ENCODE peak calls at places on chromosomes 16 and 17, in six cellular contexts. One of them, this sample, is unnamed. For H3K36me3, the result is how much of the 10 kb centered on the place peaks cover.

GRCh38 chr17:2056221-2057129 is 1.6 kb downstream of the HIC1 start:
- DNase-seq in adrenal gland: no peak
- DNase-seq in HCT116: no peak
- DNase-seq in ascending aorta: no peak
- DNase-seq in right atrium auricular region: no peak
- DNase-seq in IMR-90: peak
- DNase-seq in this sample: peak

GRCh38 chr16:49346459-49346858 is 27.1 kb upstream of the C16orf78 start:
- DNase-seq in adrenal gland: no peak
- DNase-seq in HCT116: no peak
- DNase-seq in ascending aorta: no peak
- DNase-seq in right atrium auricular region: no peak
- DNase-seq in IMR-90: no peak
- DNase-seq in this sample: no peak

GRCh38 chr16:6600167-6600566 is 732.5 kb upstream of the RBFOX1 start:
- DNase-seq in adrenal gland: no peak
- DNase-seq in HCT116: no peak
- DNase-seq in ascending aorta: no peak
- DNase-seq in right atrium auricular region: no peak
- DNase-seq in IMR-90: no peak
- DNase-seq in this sample: no peak

GRCh38 chr17:33580215-33580614 is 287.1 kb upstream of the ASIC2 start:
- DNase-seq in adrenal gland: no peak
- DNase-seq in HCT116: no peak
- DNase-seq in ascending aorta: no peak
- DNase-seq in right atrium auricular region: no peak
- DNase-seq in IMR-90: no peak
- DNase-seq in this sample: no peak

GRCh38 chr17:62950067-62950466 is 16.0 kb upstream of the TANC2 start:
- DNase-seq in adrenal gland: peak
- DNase-seq in HCT116: no peak
- DNase-seq in ascending aorta: peak
- DNase-seq in right atrium auricular region: no peak
- DNase-seq in IMR-90: peak
- DNase-seq in this sample: no peak

GRCh38 chr16:80527297-80527696 is 13.5 kb upstream of the DYNLRB2 start:
- DNase-seq in adrenal gland: peak
- DNase-seq in HCT116: peak
- DNase-seq in ascending aorta: no peak
- DNase-seq in right atrium auricular region: no peak
- DNase-seq in IMR-90: peak
- DNase-seq in this sample: peak

GRCh38 chr16:68399456-68399855 is 48.9 kb downstream of the SMPD3 start:
- DNase-seq in adrenal gland: no peak
- DNase-seq in HCT116: no peak
- DNase-seq in ascending aorta: no peak
- DNase-seq in right atrium auricular region: no peak
- DNase-seq in IMR-90: peak
- DNase-seq in this sample: no peak

GRCh38 chr17:4598776-4599504 is 14.6 kb downstream of the SMTNL2 start:
- DNase-seq in adrenal gland: peak
- DNase-seq in HCT116: no peak
- DNase-seq in ascending aorta: no peak
- DNase-seq in right atrium auricular region: peak
- DNase-seq in IMR-90: peak
- DNase-seq in this sample: no peak

GRCh38 chr17:3529817-3530741 is 27.5 kb downstream of the TRPV3 start:
- DNase-seq in adrenal gland: peak
- DNase-seq in HCT116: no peak
- DNase-seq in ascending aorta: no peak
- DNase-seq in right atrium auricular region: peak
- DNase-seq in IMR-90: no peak
- DNase-seq in this sample: no peak

GRCh38 chr17:48578616-48579560 is 738 bp upstream of the HOXB4 start:
- DNase-seq in adrenal gland: no peak
- DNase-seq in HCT116: no peak
- DNase-seq in ascending aorta: no peak
- DNase-seq in right atrium auricular region: no peak
- DNase-seq in IMR-90: peak
- DNase-seq in this sample: no peak

GRCh38 chr17:51107666-51108227 is 12.9 kb downstream of the SPAG9 start:
- DNase-seq in adrenal gland: no peak
- DNase-seq in HCT116: no peak
- DNase-seq in ascending aorta: no peak
- DNase-seq in right atrium auricular region: no peak
- DNase-seq in IMR-90: no peak
- DNase-seq in this sample: no peak

GRCh38 chr17:51103050-51103449 is 17.6 kb downstream of the SPAG9 start:
- DNase-seq in adrenal gland: no peak
- DNase-seq in HCT116: no peak
- DNase-seq in ascending aorta: no peak
- DNase-seq in right atrium auricular region: no peak
- DNase-seq in IMR-90: no peak
- DNase-seq in this sample: no peak

GRCh38 chr17:51097708-51098446 is 22.8 kb downstream of the SPAG9 start:
- DNase-seq in adrenal gland: no peak
- DNase-seq in HCT116: no peak
- DNase-seq in ascending aorta: no peak
- DNase-seq in right atrium auricular region: no peak
- DNase-seq in IMR-90: no peak
- DNase-seq in this sample: no peak

DNA sequence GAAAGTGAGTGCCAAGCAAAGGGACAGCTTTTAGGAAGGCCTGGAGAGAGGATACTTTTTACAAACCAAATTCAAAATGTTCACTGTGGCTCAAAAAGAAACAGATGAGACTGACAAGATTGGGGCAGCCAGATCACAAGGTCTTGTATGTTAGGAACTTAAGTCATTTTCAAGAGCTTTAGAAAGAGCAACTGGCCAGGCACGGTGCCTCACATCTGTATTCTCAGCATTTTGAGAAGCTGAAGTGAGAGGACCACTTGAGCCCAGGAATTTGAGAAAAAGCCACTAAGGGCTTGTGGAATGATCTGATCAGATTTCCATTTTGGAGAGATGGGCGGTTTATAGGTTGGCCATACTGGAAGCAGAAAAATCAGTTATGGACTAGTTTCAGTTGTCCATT is 17.2 kb downstream of the SPAG9 start:
- DNase-seq in adrenal gland: no peak
- DNase-seq in HCT116: no peak
- DNase-seq in ascending aorta: no peak
- DNase-seq in right atrium auricular region: no peak
- DNase-seq in IMR-90: no peak
- DNase-seq in this sample: no peak
- H3K4me3 ChIP-seq in adrenal gland: no peak
- H3K4me3 ChIP-seq in HCT116: no peak
- H3K4me3 ChIP-seq in ascending aorta: no peak
- H3K4me3 ChIP-seq in right atrium auricular region: no peak
- H3K4me3 ChIP-seq in IMR-90: no peak
- H3K4me3 ChIP-seq in this sample: no peak

GRCh38 chr17:39508987-39509386 is 47.7 kb downstream of the CDK12 start:
- DNase-seq in adrenal gland: no peak
- DNase-seq in HCT116: no peak
- DNase-seq in ascending aorta: no peak
- DNase-seq in right atrium auricular region: no peak
- DNase-seq in IMR-90: no peak
- DNase-seq in this sample: no peak

GRCh38 chr17:39513256-39513655 is 52.0 kb downstream of the CDK12 start:
- DNase-seq in adrenal gland: no peak
- DNase-seq in HCT116: no peak
- DNase-seq in ascending aorta: no peak
- DNase-seq in right atrium auricular region: no peak
- DNase-seq in IMR-90: no peak
- DNase-seq in this sample: no peak

DNA sequence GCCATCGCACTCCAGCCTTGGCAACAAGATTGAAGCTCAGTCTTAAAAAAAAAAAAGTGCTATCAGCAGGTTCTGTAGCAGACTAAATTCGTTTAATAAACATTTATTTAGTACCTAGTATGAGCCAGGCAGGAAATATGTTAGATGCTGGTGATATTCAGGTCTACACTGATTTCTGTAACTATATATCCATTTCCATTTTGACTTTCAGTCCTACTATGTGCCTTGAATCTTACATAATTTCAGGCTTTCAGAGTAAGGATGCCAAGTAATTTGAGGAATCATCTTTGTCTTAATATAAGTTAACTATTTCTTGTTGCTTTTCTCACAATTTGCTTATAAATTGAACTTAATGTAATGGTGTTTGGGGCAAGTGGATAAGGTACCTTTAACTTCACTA is 46.2 kb downstream of the CDK12 start:
- DNase-seq in adrenal gland: no peak
- DNase-seq in HCT116: no peak
- DNase-seq in ascending aorta: no peak
- DNase-seq in right atrium auricular region: no peak
- DNase-seq in IMR-90: no peak
- DNase-seq in this sample: no peak
- H3K36me3 ChIP-seq in adrenal gland: under half
- H3K36me3 ChIP-seq in HCT116: under half
- H3K36me3 ChIP-seq in ascending aorta: half or more
- H3K36me3 ChIP-seq in right atrium auricular region: half or more
- H3K36me3 ChIP-seq in IMR-90: under half
- H3K36me3 ChIP-seq in this sample: under half

DNA sequence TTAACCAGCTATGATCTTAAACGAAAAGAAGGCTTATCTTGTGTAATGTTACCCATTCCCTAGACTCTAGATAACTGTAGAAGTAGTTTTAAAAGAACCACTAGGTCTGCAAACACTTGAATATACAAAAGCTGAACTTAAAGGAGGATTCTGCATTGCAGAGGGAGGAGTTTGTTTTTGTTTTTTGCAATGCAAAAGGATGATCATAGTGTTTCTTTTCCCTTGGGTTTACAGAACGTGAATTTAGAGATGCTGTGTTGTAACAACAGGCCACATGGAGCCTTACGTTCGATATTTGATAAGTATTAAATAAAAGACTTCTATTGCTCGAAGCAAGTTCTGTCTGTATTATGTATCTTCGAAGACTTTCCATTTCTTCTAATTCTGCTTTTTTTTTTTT is 77.6 kb downstream of the CHD9 start:
- DNase-seq in adrenal gland: no peak
- DNase-seq in HCT116: no peak
- DNase-seq in ascending aorta: no peak
- DNase-seq in right atrium auricular region: no peak
- DNase-seq in IMR-90: no peak
- DNase-seq in this sample: no peak
- H3K4me3 ChIP-seq in adrenal gland: no peak
- H3K4me3 ChIP-seq in HCT116: peak
- H3K4me3 ChIP-seq in ascending aorta: peak
- H3K4me3 ChIP-seq in right atrium auricular region: peak
- H3K4me3 ChIP-seq in IMR-90: no peak
- H3K4me3 ChIP-seq in this sample: peak

DNA sequence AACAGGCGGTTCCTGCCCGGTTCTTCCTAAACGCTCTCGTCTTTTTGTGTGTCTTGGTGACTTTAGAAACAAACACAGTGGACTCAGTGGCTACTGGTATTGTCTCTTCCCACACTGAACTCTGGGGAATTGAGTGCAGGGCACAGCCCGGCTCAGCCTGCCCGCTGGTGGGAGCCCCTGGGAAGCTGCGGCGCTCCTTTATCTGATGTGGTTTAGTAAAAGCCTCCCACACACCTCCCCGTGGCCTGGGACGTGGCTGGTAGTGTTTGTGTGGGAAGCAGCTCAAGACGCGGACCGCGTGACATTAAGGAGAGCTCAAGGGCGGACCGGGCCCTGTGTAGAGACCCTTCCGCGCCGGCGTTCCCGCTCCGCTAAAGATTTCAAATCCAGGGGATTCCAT is 55.4 kb upstream of the PVALEF start:
- DNase-seq in adrenal gland: no peak
- DNase-seq in HCT116: no peak
- DNase-seq in ascending aorta: no peak
- DNase-seq in right atrium auricular region: no peak
- DNase-seq in IMR-90: no peak
- DNase-seq in this sample: no peak
- H3K36me3 ChIP-seq in adrenal gland: under half
- H3K36me3 ChIP-seq in HCT116: under half
- H3K36me3 ChIP-seq in ascending aorta: under half
- H3K36me3 ChIP-seq in right atrium auricular region: under half
- H3K36me3 ChIP-seq in IMR-90: under half
- H3K36me3 ChIP-seq in this sample: under half

GRCh38 chr17:50421308-50422031 is 4.5 kb upstream of the ACSF2 start:
- DNase-seq in adrenal gland: no peak
- DNase-seq in HCT116: no peak
- DNase-seq in ascending aorta: no peak
- DNase-seq in right atrium auricular region: no peak
- DNase-seq in IMR-90: no peak
- DNase-seq in this sample: peak
- H3K4me3 ChIP-seq in adrenal gland: peak
- H3K4me3 ChIP-seq in HCT116: no peak
- H3K4me3 ChIP-seq in ascending aorta: peak
- H3K4me3 ChIP-seq in right atrium auricular region: peak
- H3K4me3 ChIP-seq in IMR-90: peak
- H3K4me3 ChIP-seq in this sample: peak

GRCh38 chr17:28484296-28484695 is 10.9 kb downstream of the SLC13A2 start:
- DNase-seq in adrenal gland: no peak
- DNase-seq in HCT116: no peak
- DNase-seq in ascending aorta: no peak
- DNase-seq in right atrium auricular region: no peak
- DNase-seq in IMR-90: no peak
- DNase-seq in this sample: peak

GRCh38 chr17:28478940-28479615 is 5.6 kb downstream of the SLC13A2 start:
- DNase-seq in adrenal gland: no peak
- DNase-seq in HCT116: no peak
- DNase-seq in ascending aorta: no peak
- DNase-seq in right atrium auricular region: no peak
- DNase-seq in IMR-90: peak
- DNase-seq in this sample: no peak

GRCh38 chr17:28480278-28480677 is 6.8 kb downstream of the SLC13A2 start:
- DNase-seq in adrenal gland: no peak
- DNase-seq in HCT116: no peak
- DNase-seq in ascending aorta: no peak
- DNase-seq in right atrium auricular region: no peak
- DNase-seq in IMR-90: no peak
- DNase-seq in this sample: no peak

GRCh38 chr17:28482551-28483199 is 9.2 kb downstream of the SLC13A2 start:
- DNase-seq in adrenal gland: no peak
- DNase-seq in HCT116: no peak
- DNase-seq in ascending aorta: no peak
- DNase-seq in right atrium auricular region: no peak
- DNase-seq in IMR-90: no peak
- DNase-seq in this sample: no peak

DNA sequence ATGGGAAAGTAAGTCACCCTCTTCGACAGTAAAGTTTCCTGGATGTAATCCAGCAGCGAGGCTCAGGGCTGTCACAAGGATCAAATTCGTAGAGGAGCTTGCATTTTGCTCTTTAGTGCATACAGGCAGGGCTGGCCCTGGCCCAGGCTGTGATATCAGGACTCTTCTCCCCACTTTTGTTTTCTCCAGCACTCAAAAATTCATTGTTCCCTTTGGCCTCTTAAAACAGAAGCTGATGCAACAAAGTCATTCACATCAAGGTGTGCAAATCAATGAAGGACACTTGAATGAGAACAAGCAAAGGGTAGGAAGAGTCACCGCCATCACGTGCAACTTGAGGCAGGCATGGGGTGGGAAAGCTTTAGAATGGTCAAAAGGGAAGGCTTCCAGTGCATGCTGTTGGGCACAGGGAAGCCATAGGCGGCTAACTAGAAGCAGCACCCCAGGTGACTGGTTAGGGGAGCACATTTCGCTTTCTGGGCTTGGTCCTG is 7.7 kb downstream of the SLC13A2 start:
- DNase-seq in adrenal gland: no peak
- DNase-seq in HCT116: no peak
- DNase-seq in ascending aorta: no peak
- DNase-seq in right atrium auricular region: no peak
- DNase-seq in IMR-90: no peak
- DNase-seq in this sample: no peak
- H3K36me3 ChIP-seq in adrenal gland: under half
- H3K36me3 ChIP-seq in HCT116: under half
- H3K36me3 ChIP-seq in ascending aorta: under half
- H3K36me3 ChIP-seq in right atrium auricular region: under half
- H3K36me3 ChIP-seq in IMR-90: under half
- H3K36me3 ChIP-seq in this sample: under half